ENCODE peak calls at places on chromosomes 4 and X, in four cellular contexts. T is ovary, D is IMR-90, V is fibroblast of lung. P is an unnamed sample. For H3K27me3, the result is how much of the 10 kb centered on the place peaks cover.

GRCh38 chr4:151801547-151802516 is 41.0 kb upstream of the GATB start:
- DNase-seq in D (peak), T (no peak), V (peak), P (peak)

GRCh38 chr4:8010618-8011017 is 71.0 kb upstream of the AFAP1 start:
- DNase-seq in V (peak), D (peak), T (peak), P (no peak)

GRCh38 chr4:88526221-88526815 is 2.7 kb upstream of the PYURF start:
- DNase-seq in T (no peak), D (no peak), V (peak), P (peak)

GRCh38 chr4:117134386-117134785 is 49.0 kb upstream of the TRAM1L1 start:
- DNase-seq in V (peak), T (no peak), D (peak), P (peak)

GRCh38 chr4:185914583-185915199 is 102.7 kb upstream of the SORBS2 start:
- DNase-seq in D (peak), T (no peak), V (peak), P (no peak)

GRCh38 chr4:138835833-138836521 is 179.6 kb upstream of the NOCT start:
- DNase-seq in V (peak), D (peak), T (no peak), P (peak)

GRCh38 chrX:47316276-47317025 is 53.9 kb upstream of the ZNF157 start:
- DNase-seq in T (no peak), V (no peak), D (no peak), P (no peak)

GRCh38 chrX:131988236-131988635 is 34.9 kb upstream of the STK26 start:
- DNase-seq in D (no peak), V (no peak), T (no peak), P (no peak)

GRCh38 chr4:52260507-52261302 is 209.6 kb downstream of the SPATA18 start:
- DNase-seq in V (no peak), T (no peak), D (no peak), P (no peak)

GRCh38 chr4:15238720-15239119 is 189.1 kb upstream of the C1QTNF7 start:
- DNase-seq in T (peak), V (peak), D (peak), P (peak)

GRCh38 chrX:72002886-72003285 is 92.2 kb downstream of the NHSL2 start:
- DNase-seq in V (no peak), T (no peak), D (no peak), P (no peak)

GRCh38 chr4:93828830-93829530 is 427 bp downstream of the ATOH1 start:
- DNase-seq in T (no peak), V (no peak), D (no peak), P (no peak)

GRCh38 chr4:181957088-181957487 is 286.1 kb upstream of the TENM3 start:
- DNase-seq in V (peak), T (no peak), D (peak), P (no peak)

GRCh38 chr4:15339732-15340131 is 88.1 kb upstream of the C1QTNF7 start:
- DNase-seq in T (no peak), V (peak), D (peak), P (no peak)

DNA sequence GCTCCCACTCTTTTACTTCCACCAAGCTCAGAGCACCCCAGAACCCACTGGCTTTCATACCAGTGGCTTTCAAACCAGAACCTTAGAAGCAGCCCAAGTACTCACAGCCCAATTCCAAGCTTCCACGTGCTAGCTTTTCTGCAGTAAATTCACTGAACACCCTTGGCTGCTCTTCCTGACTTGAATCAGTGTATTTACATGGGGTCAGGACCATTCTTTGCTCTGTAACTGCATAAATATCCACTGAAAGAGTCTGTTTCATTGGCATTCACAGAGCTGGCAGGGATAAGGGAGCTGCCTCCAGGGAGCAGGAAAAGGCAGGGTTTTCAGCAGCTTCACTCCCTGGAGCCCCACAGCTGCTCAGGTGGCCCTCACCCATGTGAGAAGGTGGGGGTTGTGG is 43.9 kb downstream of the RAI2 start:
- DNase-seq in D (no peak), T (no peak), V (peak), P (no peak)
- H3K27me3 ChIP-seq in D (under half), T (under half), V (under half), P (under half)

GRCh38 chr4:83454626-83455025 is 997 bp downstream of the HELQ start:
- DNase-seq in T (no peak), D (peak), V (peak), P (no peak)
- H3K27ac ChIP-seq in T (no peak), D (no peak), V (peak), P (no peak)

GRCh38 chr4:108156391-108156790 is 12.3 kb downstream of the LEF1 start:
- DNase-seq in T (no peak), D (no peak), V (no peak), P (no peak)
- TF ChIP-seq CTCF in T (no peak), D (no peak), V (no peak), P (no peak)

GRCh38 chr4:26217961-26218676 is 102.7 kb upstream of the RBPJ start:
- DNase-seq in V (no peak), D (no peak), T (no peak), P (no peak)
- H3K27me3 ChIP-seq in V (under half), D (under half), T (under half), P (under half)

GRCh38 chrX:48470110-48470832 is at the start of gene SLC38A5:
- DNase-seq in V (no peak), T (no peak), D (no peak), P (no peak)
- H3K27ac ChIP-seq in V (no peak), T (no peak), D (no peak), P (no peak)